ENCODE peak calls at places on chromosomes 11 and 22, in eight cellular contexts. S, P, T, V, N, C, G and I are unnamed samples.

GRCh38 chr11:30775123-30775522 is 189.0 kb upstream of the MPPED2 start:
- DNase-seq in S (no peak), P (no peak), T (no peak), V (no peak), N (no peak), C (no peak), G (no peak), I (no peak)

GRCh38 chr22:45784357-45785277 is 113.0 kb downstream of the ATXN10 start:
- DNase-seq in S (no peak), P (peak; percentile 55), T (no peak), V (no peak), N (no peak), C (no peak), G (peak; percentile 61), I (no peak)

GRCh38 chr11:121109916-121110656 is 9.0 kb downstream of the TECTA start:
- DNase-seq in S (no peak), P (no peak), T (no peak), V (no peak), N (no peak), C (no peak), G (no peak), I (no peak)

GRCh38 chr11:76769645-76770586 is 13.2 kb upstream of the TSKU start:
- DNase-seq in S (no peak), P (no peak), T (no peak), V (peak; percentile 71), N (no peak), C (peak; percentile 87), G (no peak), I (no peak)

GRCh38 chr11:109864161-109864661 is 229.0 kb upstream of the ZC3H12C start:
- DNase-seq in S (peak; percentile 23), P (no peak), T (peak; percentile 6), V (no peak), N (no peak), C (no peak), G (no peak), I (peak; percentile 20)

GRCh38 chr11:34356576-34356917 is 1.3 kb downstream of the ABTB2 start:
- DNase-seq in S (no peak), P (no peak), T (no peak), V (peak; percentile 64), N (no peak), C (no peak), G (peak; percentile 38), I (peak; percentile 81)

GRCh38 chr11:87394924-87395323 is 357.2 kb downstream of the TMEM135 start:
- DNase-seq in S (no peak), P (no peak), T (no peak), V (no peak), N (no peak), C (no peak), G (no peak), I (peak; percentile 22)

GRCh38 chr11:573146-573759 is 3.0 kb upstream of the PHRF1 start:
- DNase-seq in S (no peak), P (no peak), T (no peak), V (no peak), N (no peak), C (no peak), G (no peak), I (no peak)

GRCh38 chr11:78801161-78801884 is 226.7 kb upstream of the NARS2 start:
- DNase-seq in S (peak; percentile 75), P (peak; percentile 43), T (no peak), V (peak; percentile 97), N (no peak), C (peak; percentile 69), G (no peak), I (peak; percentile 95)